ENCODE peak calls at places on chromosomes 3 and 15, in nine cellular contexts. One of them, this sample, is unnamed.

GRCh38 chr15:80500021-80500420 is 95.8 kb downstream of the ARNT2 start:
- DNase-seq in NCI-H1092: no peak
- DNase-seq in cardiac fibroblast: no peak
- DNase-seq in K562: no peak
- DNase-seq in pons: no peak
- DNase-seq in thoracic aorta: no peak
- DNase-seq in NCI-H1417: no peak
- DNase-seq in CD8-positive, alpha-beta T cell: no peak
- DNase-seq in frontal cortex: no peak
- DNase-seq in this sample: no peak

GRCh38 chr3:50405249-50405648 is 45.9 kb upstream of the TMEM115 start:
- DNase-seq in pons: no peak
- DNase-seq in NCI-H1417: no peak
- DNase-seq in frontal cortex: no peak
- DNase-seq in thoracic aorta: no peak
- DNase-seq in cardiac fibroblast: peak
- DNase-seq in K562: peak
- DNase-seq in CD8-positive, alpha-beta T cell: peak
- DNase-seq in NCI-H1092: no peak
- DNase-seq in this sample: no peak

GRCh38 chr15:73771380-73772095 is 18.4 kb upstream of the INSYN1 start:
- DNase-seq in frontal cortex: no peak
- DNase-seq in NCI-H1092: no peak
- DNase-seq in pons: no peak
- DNase-seq in thoracic aorta: no peak
- DNase-seq in CD8-positive, alpha-beta T cell: no peak
- DNase-seq in K562: no peak
- DNase-seq in NCI-H1417: no peak
- DNase-seq in cardiac fibroblast: no peak
- DNase-seq in this sample: no peak

GRCh38 chr3:127585163-127585812 is 5.2 kb downstream of the TPRA1 start:
- DNase-seq in thoracic aorta: no peak
- DNase-seq in NCI-H1417: no peak
- DNase-seq in cardiac fibroblast: peak
- DNase-seq in pons: no peak
- DNase-seq in NCI-H1092: no peak
- DNase-seq in CD8-positive, alpha-beta T cell: no peak
- DNase-seq in frontal cortex: no peak
- DNase-seq in K562: no peak
- DNase-seq in this sample: no peak

GRCh38 chr15:39253552-39253951 is 327.3 kb upstream of the THBS1 start:
- DNase-seq in NCI-H1417: no peak
- DNase-seq in NCI-H1092: no peak
- DNase-seq in K562: no peak
- DNase-seq in cardiac fibroblast: no peak
- DNase-seq in CD8-positive, alpha-beta T cell: no peak
- DNase-seq in pons: no peak
- DNase-seq in frontal cortex: no peak
- DNase-seq in thoracic aorta: no peak
- DNase-seq in this sample: no peak

GRCh38 chr3:193826126-193826795 is 233.3 kb downstream of the OPA1 start:
- DNase-seq in NCI-H1092: no peak
- DNase-seq in NCI-H1417: no peak
- DNase-seq in CD8-positive, alpha-beta T cell: no peak
- DNase-seq in thoracic aorta: no peak
- DNase-seq in K562: peak
- DNase-seq in pons: no peak
- DNase-seq in cardiac fibroblast: peak
- DNase-seq in frontal cortex: no peak
- DNase-seq in this sample: no peak

GRCh38 chr15:72968531-72968922 is 83.7 kb upstream of the NEO1 start:
- DNase-seq in K562: peak
- DNase-seq in NCI-H1417: peak
- DNase-seq in pons: no peak
- DNase-seq in frontal cortex: no peak
- DNase-seq in NCI-H1092: no peak
- DNase-seq in thoracic aorta: no peak
- DNase-seq in cardiac fibroblast: peak
- DNase-seq in CD8-positive, alpha-beta T cell: no peak
- DNase-seq in this sample: no peak

GRCh38 chr15:97991972-97992541 is 31.6 kb downstream of the ARRDC4 start:
- DNase-seq in NCI-H1417: no peak
- DNase-seq in NCI-H1092: no peak
- DNase-seq in CD8-positive, alpha-beta T cell: no peak
- DNase-seq in frontal cortex: no peak
- DNase-seq in K562: no peak
- DNase-seq in pons: no peak
- DNase-seq in thoracic aorta: no peak
- DNase-seq in cardiac fibroblast: no peak
- DNase-seq in this sample: no peak

GRCh38 chr3:172102883-172103310 is 63.5 kb downstream of the FNDC3B start:
- DNase-seq in thoracic aorta: no peak
- DNase-seq in pons: no peak
- DNase-seq in K562: no peak
- DNase-seq in frontal cortex: no peak
- DNase-seq in CD8-positive, alpha-beta T cell: no peak
- DNase-seq in cardiac fibroblast: peak
- DNase-seq in NCI-H1092: no peak
- DNase-seq in NCI-H1417: no peak
- DNase-seq in this sample: no peak

GRCh38 chr3:73052857-73053256 is 8.6 kb upstream of the EBLN2 start:
- DNase-seq in pons: no peak
- DNase-seq in cardiac fibroblast: peak
- DNase-seq in K562: no peak
- DNase-seq in NCI-H1417: no peak
- DNase-seq in CD8-positive, alpha-beta T cell: no peak
- DNase-seq in frontal cortex: no peak
- DNase-seq in thoracic aorta: no peak
- DNase-seq in NCI-H1092: no peak
- DNase-seq in this sample: no peak

GRCh38 chr3:184765730-184766074 is 46.3 kb upstream of the VPS8 start:
- DNase-seq in pons: peak
- DNase-seq in NCI-H1092: no peak
- DNase-seq in thoracic aorta: no peak
- DNase-seq in cardiac fibroblast: no peak
- DNase-seq in K562: no peak
- DNase-seq in frontal cortex: no peak
- DNase-seq in CD8-positive, alpha-beta T cell: no peak
- DNase-seq in NCI-H1417: no peak
- DNase-seq in this sample: no peak

GRCh38 chr3:146746190-146746589 is 141.0 kb upstream of the PLSCR5 start:
- DNase-seq in cardiac fibroblast: peak
- DNase-seq in CD8-positive, alpha-beta T cell: no peak
- DNase-seq in pons: no peak
- DNase-seq in frontal cortex: no peak
- DNase-seq in K562: no peak
- DNase-seq in NCI-H1417: no peak
- DNase-seq in thoracic aorta: no peak
- DNase-seq in NCI-H1092: no peak
- DNase-seq in this sample: no peak

GRCh38 chr3:53347261-53348064 is at the start of gene DCP1A:
- DNase-seq in CD8-positive, alpha-beta T cell: peak
- DNase-seq in cardiac fibroblast: peak
- DNase-seq in thoracic aorta: peak
- DNase-seq in NCI-H1417: peak
- DNase-seq in NCI-H1092: peak
- DNase-seq in frontal cortex: peak
- DNase-seq in K562: peak
- DNase-seq in pons: peak
- DNase-seq in this sample: peak

This sample was measured in C1 segment of cervical spinal cord.